ENCODE peak calls at places on chromosomes 5 and 9, in eight cellular contexts. A, L, K, U, B, Z, X and Y are unnamed samples.
A peak's percentile ranks its signal among the peaks of the same experiment; 100 is the strongest.

GRCh38 chr5:82793808-82794419 is 283.3 kb downstream of the TMEM167A start:
- DNase-seq in B (no peak), A (no peak), Z (peak; percentile 83), K (no peak), U (no peak), X (no peak), L (peak; percentile 31), Y (no peak)

GRCh38 chr5:109413463-109413862 is 3.7 kb upstream of the PJA2 start:
- DNase-seq in X (peak; percentile 32), U (no peak), L (no peak), A (no peak), K (no peak), B (no peak), Z (peak; percentile 51), Y (no peak)

GRCh38 chr5:9851458-9851857 is 221.3 kb upstream of the TAS2R1 start:
- DNase-seq in L (no peak), K (no peak), B (no peak), U (no peak), A (no peak), Z (no peak), X (no peak), Y (no peak)

GRCh38 chr9:135282001-135282731 is 194.7 kb downstream of the OLFM1 start:
- DNase-seq in U (peak; percentile 26), A (peak; percentile 73), B (peak; percentile 87), Z (no peak), K (peak; percentile 51), X (peak; percentile 90), L (peak; percentile 84), Y (peak; percentile 27)

GRCh38 chr5:55172051-55172899 is 702 bp downstream of the CDC20B start:
- DNase-seq in K (peak; percentile 58), B (no peak), X (peak; percentile 55), Z (peak; percentile 79), A (no peak), L (peak; percentile 63), U (no peak), Y (peak; percentile 5)

GRCh38 chr5:132011561-132012384 is at the start of gene ACSL6:
- DNase-seq in K (peak; percentile 8), L (no peak), A (no peak), Z (peak; percentile 81), U (no peak), X (peak; percentile 38), B (peak; percentile 77), Y (no peak)

GRCh38 chr5:17302590-17302989 is 85.2 kb downstream of the BASP1 start:
- DNase-seq in L (no peak), U (no peak), A (no peak), B (no peak), X (no peak), K (peak; percentile 18), Z (no peak), Y (no peak)

GRCh38 chr5:122942164-122942914 is 94.2 kb downstream of the PPIC start:
- DNase-seq in X (no peak), Z (no peak), A (no peak), U (no peak), L (no peak), K (no peak), B (no peak), Y (no peak)

GRCh38 chr5:139637438-139638089 is 10.6 kb upstream of the CXXC5 start:
- DNase-seq in Z (peak; percentile 93), L (peak; percentile 85), K (peak; percentile 82), B (peak; percentile 92), U (peak; percentile 80), A (peak; percentile 89), X (peak; percentile 95), Y (peak; percentile 79)

GRCh38 chr9:23563497-23563896 is 262.5 kb downstream of the ELAVL2 start:
- DNase-seq in B (no peak), L (no peak), U (no peak), A (no peak), Z (no peak), X (no peak), K (no peak), Y (no peak)

GRCh38 chr5:90020575-90021535 is 388.7 kb downstream of the CETN3 start:
- DNase-seq in X (no peak), L (no peak), U (no peak), B (no peak), Z (no peak), K (no peak), A (no peak), Y (no peak)

GRCh38 chr5:126339215-126339805 is 83.9 kb upstream of the GRAMD2B start:
- DNase-seq in L (peak; percentile 60), Z (peak; percentile 61), K (peak; percentile 70), B (no peak), U (no peak), A (no peak), X (peak; percentile 31), Y (no peak)

GRCh38 chr5:12623408-12623807 is 719.2 kb upstream of the CTNND2 start:
- DNase-seq in U (no peak), L (no peak), X (no peak), B (no peak), Z (peak; percentile 49), K (no peak), A (no peak), Y (no peak)

GRCh38 chr5:1479581-1480188 is 34.4 kb upstream of the SLC6A3 start:
- DNase-seq in X (no peak), A (no peak), U (no peak), B (no peak), K (peak; percentile 58), Z (peak; percentile 80), L (no peak), Y (no peak)

GRCh38 chr5:151222769-151223446 is 984 bp downstream of the CCDC69 start:
- DNase-seq in U (no peak), K (peak; percentile 57), Z (peak; percentile 66), X (peak; percentile 36), B (peak; percentile 78), L (peak; percentile 47), A (peak; percentile 47), Y (no peak)

GRCh38 chr9:37187713-37188439 is 67.5 kb downstream of the ZCCHC7 start:
- DNase-seq in K (no peak), Z (no peak), U (no peak), X (no peak), A (no peak), L (no peak), B (no peak), Y (no peak)

GRCh38 chr9:37191403-37192089 is 71.2 kb downstream of the ZCCHC7 start:
- DNase-seq in K (no peak), U (no peak), A (no peak), B (no peak), Z (no peak), L (no peak), X (no peak), Y (no peak)

GRCh38 chr9:37197158-37198033 is 77.0 kb downstream of the ZCCHC7 start:
- DNase-seq in L (no peak), B (no peak), U (no peak), A (no peak), Z (no peak), X (no peak), K (no peak), Y (no peak)

GRCh38 chr9:37198034-37198718 is 77.8 kb downstream of the ZCCHC7 start:
- DNase-seq in K (no peak), U (no peak), X (no peak), L (no peak), Z (no peak), B (no peak), A (no peak), Y (no peak)

GRCh38 chr9:37192803-37193202 is 72.4 kb downstream of the ZCCHC7 start:
- DNase-seq in X (no peak), B (no peak), Z (no peak), U (no peak), K (no peak), A (no peak), L (no peak), Y (no peak)
- H3K27ac ChIP-seq in X (no peak overlapping the region), B (no peak overlapping the region), Z (no peak overlapping the region), U (no peak overlapping the region), K (no peak overlapping the region), A (no peak overlapping the region), L (no peak overlapping the region), Y (no peak overlapping the region)

GRCh38 chr9:98865284-98865683 is 57.8 kb downstream of the GALNT12 start:
- DNase-seq in U (no peak), B (no peak), K (no peak), Z (no peak), L (no peak), A (no peak), X (no peak), Y (no peak)

GRCh38 chr9:98862936-98863335 is 55.5 kb downstream of the GALNT12 start:
- DNase-seq in L (no peak), B (no peak), A (no peak), K (no peak), U (no peak), X (no peak), Z (no peak), Y (no peak)

GRCh38 chr9:98861881-98862501 is 54.5 kb downstream of the GALNT12 start:
- DNase-seq in U (no peak), Z (no peak), A (no peak), K (peak; percentile 83), B (no peak), L (no peak), X (no peak), Y (no peak)

GRCh38 chr9:98866435-98867108 is 59.1 kb downstream of the GALNT12 start:
- DNase-seq in B (no peak), A (no peak), L (no peak), K (no peak), Z (no peak), X (no peak), U (no peak), Y (no peak)

GRCh38 chr9:98864257-98865180 is 57.0 kb downstream of the GALNT12 start:
- DNase-seq in A (peak; percentile 64), L (no peak), B (no peak), Z (no peak), X (no peak), U (peak; percentile 21), K (peak; percentile 66), Y (no peak)
- H3K27ac ChIP-seq in A (peak overlapping the region; percentile 94), L (no peak overlapping the region), B (peak overlapping the region; percentile 6), Z (no peak overlapping the region), X (no peak overlapping the region), U (no peak overlapping the region), K (peak overlapping the region; percentile 50), Y (no peak overlapping the region)

GRCh38 chr9:94111446-94111845 is 27.2 kb downstream of the PTPDC1 start:
- DNase-seq in U (no peak), X (no peak), K (no peak), Z (no peak), B (no peak), A (no peak), L (no peak), Y (no peak)
- H3K27ac ChIP-seq in U (no peak overlapping the region), X (no peak overlapping the region), K (no peak overlapping the region), Z (no peak overlapping the region), B (no peak overlapping the region), A (no peak overlapping the region), L (no peak overlapping the region), Y (peak overlapping the region; percentile 71)

DNA sequence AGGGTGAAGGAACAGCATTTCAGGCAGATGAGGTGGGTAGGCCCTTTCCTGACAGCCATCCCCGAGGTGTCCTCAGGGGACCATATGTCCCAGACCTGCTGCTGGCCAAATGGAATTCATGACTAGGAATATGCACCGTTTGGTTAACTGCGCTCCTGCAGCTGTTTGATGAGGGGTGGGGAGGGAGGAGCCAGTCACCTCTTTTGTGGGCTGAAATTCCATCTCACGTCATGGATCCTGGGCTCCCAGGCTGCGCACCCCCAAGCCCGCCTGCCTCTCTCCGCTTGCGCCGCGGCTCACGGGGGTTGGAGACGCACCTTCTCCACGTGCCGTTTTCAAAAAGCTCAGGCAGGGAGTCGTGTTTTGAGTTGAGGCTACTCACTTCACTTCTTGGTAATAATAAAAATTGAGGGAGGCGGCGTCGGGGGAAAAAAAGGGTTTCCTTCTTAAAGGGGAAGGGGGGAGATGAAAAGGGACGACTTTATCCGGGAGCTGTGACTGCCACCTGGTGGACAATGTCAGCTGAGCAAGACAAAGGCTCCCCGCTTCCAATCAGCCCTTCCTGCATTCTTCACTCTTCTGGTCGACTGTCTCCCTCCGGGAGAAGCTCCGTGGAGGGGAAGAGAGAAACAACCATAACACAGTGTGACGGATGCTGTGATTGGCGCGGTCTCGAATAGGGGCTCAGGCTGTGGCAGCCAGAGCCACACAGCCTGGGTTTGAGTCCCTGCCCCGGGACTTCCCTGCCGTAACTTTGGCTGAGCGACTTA is 15.9 kb upstream of the C5orf47 start:
- DNase-seq in L (peak; percentile 86), K (peak; percentile 86), X (peak; percentile 83), Z (peak; percentile 95), U (peak; percentile 74), B (peak; percentile 85), A (peak; percentile 75), Y (peak; percentile 15)
- H3K27ac ChIP-seq in L (peak overlapping the region; percentile 3), K (peak overlapping the region; percentile 61), X (no peak overlapping the region), Z (no peak overlapping the region), U (no peak overlapping the region), B (peak overlapping the region; percentile 42), A (peak overlapping the region; percentile 76), Y (peak overlapping the region; percentile 54)